ENCODE peak calls at places on chromosomes 7 and 10, in four cellular contexts. One of them, this sample, is unnamed.

GRCh38 chr10:5890519-5890878 is 456 bp downstream of the FBH1 start:
- DNase-seq in K562: peak
- DNase-seq in H1: no peak
- DNase-seq in A549: peak
- DNase-seq in this sample: peak

GRCh38 chr7:85719981-85720963 is 533.4 kb upstream of the SEMA3D start:
- DNase-seq in K562: no peak
- DNase-seq in A549: no peak
- DNase-seq in H1: no peak
- DNase-seq in this sample: no peak

GRCh38 chr7:38147005-38147404 is 31.0 kb upstream of the STARD3NL start:
- DNase-seq in K562: no peak
- DNase-seq in A549: no peak
- DNase-seq in H1: no peak
- DNase-seq in this sample: peak

GRCh38 chr7:51000956-51001355 is 218.3 kb upstream of the GRB10 start:
- DNase-seq in H1: no peak
- DNase-seq in K562: no peak
- DNase-seq in A549: no peak
- DNase-seq in this sample: no peak

GRCh38 chr10:8588135-8588534 is 533.6 kb downstream of the GATA3 start:
- DNase-seq in H1: no peak
- DNase-seq in K562: no peak
- DNase-seq in A549: no peak
- DNase-seq in this sample: no peak

GRCh38 chr7:115658223-115658622 is 372.3 kb downstream of the TFEC start:
- DNase-seq in A549: no peak
- DNase-seq in K562: no peak
- DNase-seq in H1: no peak
- DNase-seq in this sample: peak

GRCh38 chr7:16774986-16775385 is 21.4 kb downstream of the TSPAN13 start:
- DNase-seq in H1: no peak
- DNase-seq in A549: no peak
- DNase-seq in K562: no peak
- DNase-seq in this sample: no peak

GRCh38 chr10:69419096-69419760 is 2.5 kb upstream of the TACR2 start:
- DNase-seq in H1: no peak
- DNase-seq in A549: no peak
- DNase-seq in K562: no peak
- DNase-seq in this sample: no peak

GRCh38 chr7:41702635-41703371 is at the start of gene INHBA:
- DNase-seq in H1: no peak
- DNase-seq in K562: no peak
- DNase-seq in A549: no peak
- DNase-seq in this sample: no peak

GRCh38 chr7:103687981-103688380 is 242.0 kb upstream of the SLC26A5 start:
- DNase-seq in A549: no peak
- DNase-seq in H1: no peak
- DNase-seq in K562: no peak
- DNase-seq in this sample: no peak

GRCh38 chr10:19908991-19909699 is 92.9 kb downstream of the PLXDC2 start:
- DNase-seq in K562: no peak
- DNase-seq in H1: no peak
- DNase-seq in A549: no peak
- DNase-seq in this sample: no peak

GRCh38 chr10:72727128-72727527 is 35.2 kb downstream of the MCU start:
- DNase-seq in A549: no peak
- DNase-seq in H1: no peak
- DNase-seq in K562: no peak
- DNase-seq in this sample: no peak
- TF ChIP-seq RNF2 in A549: no peak
- TF ChIP-seq RNF2 in H1: no peak
- TF ChIP-seq RNF2 in K562: no peak
- TF ChIP-seq RNF2 in this sample: no peak

DNA sequence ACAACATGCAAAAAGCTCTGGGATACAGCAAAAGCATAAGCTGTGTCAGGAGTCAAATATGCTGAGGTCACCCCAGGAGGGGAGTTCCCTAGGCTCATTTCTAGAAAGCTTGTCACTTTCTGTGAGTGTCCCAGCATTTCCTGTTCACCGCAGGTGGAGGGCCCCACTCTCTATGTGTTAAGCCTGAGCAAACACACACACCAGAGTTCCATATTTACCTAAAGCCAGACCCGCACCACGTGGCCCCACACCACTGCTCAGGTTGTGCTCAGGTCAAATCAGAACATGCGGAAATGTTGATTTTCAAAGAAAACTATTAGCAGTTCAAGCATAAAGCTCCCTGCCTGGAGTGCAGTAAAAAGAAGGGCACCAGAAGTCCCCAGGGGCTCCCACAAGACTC is 259.6 kb upstream of the PPP2R2D start:
- DNase-seq in H1: no peak
- DNase-seq in A549: no peak
- DNase-seq in K562: no peak
- DNase-seq in this sample: peak
- TF ChIP-seq RNF2 in H1: no peak
- TF ChIP-seq RNF2 in A549: no peak
- TF ChIP-seq RNF2 in K562: no peak
- TF ChIP-seq RNF2 in this sample: no peak

GRCh38 chr7:6228865-6229264 is 43.6 kb downstream of the CYTH3 start:
- DNase-seq in A549: no peak
- DNase-seq in H1: no peak
- DNase-seq in K562: peak
- DNase-seq in this sample: no peak
- TF ChIP-seq RNF2 in A549: no peak
- TF ChIP-seq RNF2 in H1: no peak
- TF ChIP-seq RNF2 in K562: no peak
- TF ChIP-seq RNF2 in this sample: no peak

GRCh38 chr7:133698127-133698526 is 429.0 kb upstream of the LRGUK start:
- DNase-seq in H1: no peak
- DNase-seq in A549: no peak
- DNase-seq in K562: no peak
- DNase-seq in this sample: no peak
- TF ChIP-seq RNF2 in H1: no peak
- TF ChIP-seq RNF2 in A549: no peak
- TF ChIP-seq RNF2 in K562: no peak
- TF ChIP-seq RNF2 in this sample: no peak

GRCh38 chr7:22751341-22751740 is 24.3 kb downstream of the IL6 start:
- DNase-seq in A549: no peak
- DNase-seq in H1: no peak
- DNase-seq in K562: peak
- DNase-seq in this sample: no peak
- TF ChIP-seq RNF2 in A549: no peak
- TF ChIP-seq RNF2 in H1: no peak
- TF ChIP-seq RNF2 in K562: no peak
- TF ChIP-seq RNF2 in this sample: no peak